ENCODE peak calls at places on chromosomes 12 and 14, in eight cellular contexts. J is putamen, U is RCC 7860, E is NCI-H1092 treated with DMSO at 0.1 percent for 48 hours, V is mesothelial cell of epicardium, Q is HuH-7, L is GM03348, K is fibroblast of villous mesenchyme. W is an unnamed sample.

GRCh38 chr12:46661161-46661845 is 164.5 kb downstream of the SLC38A4 start:
- DNase-seq in V (no peak), Q (peak), U (peak), L (peak), E (peak), J (peak), K (peak), W (peak)

GRCh38 chr14:103735815-103736545 is 20.4 kb downstream of the ZFYVE21 start:
- DNase-seq in U (no peak), J (no peak), Q (no peak), E (no peak), L (no peak), V (no peak), K (no peak), W (no peak)

GRCh38 chr12:125512541-125513298 is 447.5 kb downstream of the AACS start:
- DNase-seq in V (no peak), L (no peak), K (no peak), E (no peak), Q (no peak), U (no peak), J (no peak), W (no peak)

GRCh38 chr12:70005864-70006618 is 181.0 kb downstream of the MYRFL start:
- DNase-seq in L (no peak), J (no peak), K (no peak), Q (no peak), U (no peak), V (no peak), E (no peak), W (no peak)

GRCh38 chr12:90211017-90211416 is 502.4 kb upstream of the ATP2B1 start:
- DNase-seq in L (peak), J (no peak), E (no peak), Q (no peak), K (peak), U (peak), V (no peak), W (no peak)

GRCh38 chr12:95838125-95838524 is 20.6 kb upstream of the SNRPF start:
- DNase-seq in E (peak), L (peak), V (no peak), K (peak), U (no peak), J (no peak), Q (no peak), W (no peak)

GRCh38 chr12:53726342-53726741 is 910 bp downstream of the CALCOCO1 start:
- DNase-seq in K (no peak), U (peak), E (no peak), L (no peak), J (no peak), V (no peak), Q (no peak), W (no peak)

GRCh38 chr12:95623554-95624170 is 72.4 kb upstream of the USP44 start:
- DNase-seq in K (peak), V (no peak), L (peak), E (no peak), Q (peak), U (peak), J (peak), W (peak)

GRCh38 chr12:59843260-59843843 is 247.5 kb downstream of the SLC16A7 start:
- DNase-seq in V (no peak), K (no peak), L (no peak), E (no peak), J (no peak), U (no peak), Q (no peak), W (no peak)

GRCh38 chr12:88247241-88247643 is 105.1 kb downstream of the TMTC3 start:
- DNase-seq in Q (no peak), K (peak), L (peak), E (no peak), J (no peak), U (peak), V (no peak), W (no peak)

GRCh38 chr12:32159925-32160324 is 53.3 kb downstream of the BICD1 start:
- DNase-seq in L (no peak), K (peak), E (no peak), J (no peak), V (no peak), U (no peak), Q (no peak), W (no peak)

GRCh38 chr12:49556391-49557186 is 11.4 kb downstream of the MCRS1 start:
- DNase-seq in E (no peak), K (no peak), L (no peak), V (no peak), J (no peak), Q (no peak), U (no peak), W (no peak)

GRCh38 chr12:120346681-120347080 is 19.1 kb upstream of the PLA2G1B start:
- DNase-seq in U (no peak), J (no peak), K (no peak), L (no peak), E (no peak), Q (no peak), V (no peak), W (no peak)

GRCh38 chr12:113135178-113136127 is at the start of gene RASAL1:
- DNase-seq in Q (no peak), J (no peak), E (peak), V (no peak), U (no peak), L (no peak), K (no peak), W (peak)

GRCh38 chr14:74577247-74577947 is 34.6 kb downstream of the LTBP2 start:
- DNase-seq in J (no peak), E (no peak), L (peak), K (peak), U (no peak), V (no peak), Q (no peak), W (no peak)

GRCh38 chr12:29882771-29883315 is 99.1 kb upstream of the TMTC1 start:
- DNase-seq in L (no peak), K (no peak), V (no peak), E (no peak), J (no peak), U (no peak), Q (no peak), W (no peak)

GRCh38 chr12:80625901-80626300 is 81.5 kb upstream of the MYF6 start:
- DNase-seq in K (peak), J (no peak), L (no peak), Q (no peak), V (no peak), E (no peak), U (no peak), W (no peak)

GRCh38 chr12:79251356-79251755 is 386.8 kb downstream of the SYT1 start:
- DNase-seq in V (no peak), Q (no peak), U (no peak), J (no peak), E (no peak), L (no peak), K (no peak), W (no peak)

GRCh38 chr12:125890983-125891382 is 825.7 kb downstream of the AACS start:
- DNase-seq in U (no peak), L (no peak), Q (no peak), K (no peak), E (no peak), J (no peak), V (no peak), W (no peak)

GRCh38 chr12:50057000-50057841 is at the start of gene ASIC1:
- DNase-seq in V (peak), E (peak), J (peak), L (peak), Q (peak), K (peak), U (no peak), W (peak)

GRCh38 chr12:124273630-124274029 is 21.3 kb upstream of the RFLNA start:
- DNase-seq in V (no peak), U (peak), Q (peak), J (no peak), E (no peak), K (no peak), L (peak), W (peak)

GRCh38 chr12:87704374-87704773 is 324.8 kb downstream of the C12orf50 start:
- DNase-seq in L (no peak), J (no peak), E (no peak), V (no peak), Q (no peak), K (no peak), U (no peak), W (no peak)

GRCh38 chr12:52204095-52204930 is 12.5 kb upstream of the KRT80 start:
- DNase-seq in L (no peak), J (no peak), K (peak), U (peak), E (no peak), V (no peak), Q (no peak), W (no peak)

GRCh38 chr12:99915251-99916082 is 69.3 kb downstream of the ANKS1B start:
- DNase-seq in L (peak), U (peak), E (no peak), Q (no peak), J (no peak), V (no peak), K (peak), W (no peak)

GRCh38 chr12:41942355-41942754 is 202.3 kb downstream of the GXYLT1 start:
- DNase-seq in J (no peak), U (no peak), K (no peak), L (no peak), E (no peak), V (no peak), Q (no peak), W (no peak)